ENCODE peak calls at places on chromosomes 6 and 20, in nine cellular contexts. U, D, I, V, B, Q, L, A and F are unnamed samples.

GRCh38 chr6:19413323-19413722 is 423.8 kb upstream of the ID4 start:
- DNase-seq in U (no peak), D (no peak), I (peak; percentile 71), V (peak; percentile 80), B (no peak), Q (peak; percentile 46), L (no peak), A (no peak), F (no peak)

GRCh38 chr6:41743406-41744235 is 3.6 kb downstream of the PGC start:
- DNase-seq in U (no peak), D (no peak), I (no peak), V (no peak), B (no peak), Q (no peak), L (peak; percentile 31), A (no peak), F (no peak)

GRCh38 chr6:106194949-106195919 is 109.1 kb downstream of the PRDM1 start:
- DNase-seq in U (no peak), D (no peak), I (peak; percentile 83), V (peak; percentile 77), B (no peak), Q (peak; percentile 72), L (no peak), A (no peak), F (no peak)

GRCh38 chr6:82337688-82338257 is 25.8 kb upstream of the TPBG start:
- DNase-seq in U (no peak), D (no peak), I (no peak), V (no peak), B (no peak), Q (peak; percentile 49), L (no peak), A (no peak), F (no peak)

GRCh38 chr20:58677205-58677604 is 15.4 kb upstream of the NPEPL1 start:
- DNase-seq in U (no peak), D (no peak), I (no peak), V (no peak), B (no peak), Q (no peak), L (no peak), A (no peak), F (no peak)

GRCh38 chr20:58001381-58001780 is 227.1 kb downstream of the ANKRD60 start:
- DNase-seq in U (no peak), D (peak; percentile 54), I (no peak), V (peak; percentile 76), B (no peak), Q (no peak), L (no peak), A (no peak), F (no peak)

GRCh38 chr6:106275692-106276091 is 49.9 kb downstream of the ATG5 start:
- DNase-seq in U (no peak), D (no peak), I (peak; percentile 59), V (peak; percentile 89), B (no peak), Q (no peak), L (no peak), A (no peak), F (no peak)

GRCh38 chr20:11118802-11119380 is 445.1 kb upstream of the JAG1 start:
- DNase-seq in U (no peak), D (no peak), I (peak; percentile 28), V (peak; percentile 73), B (no peak), Q (peak; percentile 28), L (no peak), A (no peak), F (no peak)

GRCh38 chr6:143677891-143678737 is at the start of gene PHACTR2:
- DNase-seq in U (peak; percentile 95), D (peak; percentile 80), I (peak; percentile 78), V (peak; percentile 77), B (peak; percentile 76), Q (peak; percentile 86), L (peak; percentile 82), A (peak; percentile 35), F (peak; percentile 39)

GRCh38 chr6:116008470-116009229 is 52.0 kb downstream of the FRK start:
- DNase-seq in U (no peak), D (no peak), I (peak; percentile 75), V (peak; percentile 80), B (peak; percentile 45), Q (no peak), L (no peak), A (peak; percentile 77), F (no peak)

GRCh38 chr6:72084992-72085569 is 198.7 kb downstream of the RIMS1 start:
- DNase-seq in U (no peak), D (no peak), I (peak; percentile 17), V (peak; percentile 6), B (peak; percentile 19), Q (no peak), L (no peak), A (peak; percentile 17), F (no peak)